ENCODE peak calls at places on chromosomes 1 and 21, in five cellular contexts. G is neuronal stem cell, R is GM19239, E is tibial nerve, T is NCI-H774. A is an unnamed sample.

GRCh38 chr1:211376807-211377206 is 50.2 kb downstream of the TRAF5 start:
- DNase-seq in R (no peak), T (no peak), E (no peak), G (no peak), A (no peak)

GRCh38 chr1:116711061-116711582 is 43.1 kb upstream of the CD2 start:
- DNase-seq in G (no peak), T (peak), R (no peak), E (no peak), A (peak)

GRCh38 chr1:221381858-221382623 is 359.8 kb downstream of the DUSP10 start:
- DNase-seq in T (no peak), G (no peak), E (no peak), R (no peak), A (no peak)

GRCh38 chr1:25549273-25550154 is 6.1 kb downstream of the LDLRAP1 start:
- DNase-seq in E (no peak), G (no peak), T (no peak), R (peak), A (no peak)

GRCh38 chr1:161226320-161226711 is 456 bp downstream of the TOMM40L start:
- DNase-seq in T (no peak), G (no peak), R (no peak), E (no peak), A (no peak)

GRCh38 chr1:201790261-201790660 is 38.7 kb upstream of the IPO9 start:
- DNase-seq in R (no peak), T (no peak), G (no peak), E (peak), A (no peak)

GRCh38 chr21:38787461-38788274 is 18.1 kb upstream of the ETS2 start:
- DNase-seq in R (no peak), G (no peak), E (no peak), T (peak), A (no peak)

GRCh38 chr1:224656342-224656741 is 40.2 kb downstream of the CNIH3 start:
- DNase-seq in E (no peak), G (no peak), R (no peak), T (no peak), A (no peak)

GRCh38 chr1:184945034-184945433 is 29.3 kb downstream of the NIBAN1 start:
- DNase-seq in R (no peak), G (no peak), E (no peak), T (no peak), A (no peak)

GRCh38 chr1:75136921-75137641 is 2.9 kb downstream of the LHX8 start:
- DNase-seq in E (no peak), G (no peak), R (no peak), T (no peak), A (no peak)

GRCh38 chr1:20183035-20183434 is 2.9 kb upstream of the UBXN10 start:
- DNase-seq in T (no peak), R (no peak), E (no peak), G (no peak), A (no peak)

GRCh38 chr1:221912230-221912629 is 170.3 kb upstream of the DUSP10 start:
- DNase-seq in T (no peak), E (no peak), R (no peak), G (no peak), A (no peak)

GRCh38 chr1:2279210-2279639 is 51.1 kb downstream of the SKI start:
- DNase-seq in E (no peak), G (peak), T (no peak), R (no peak), A (no peak)

A was measured in NCI-H1092.